ENCODE peak calls at places on chromosomes 5 and 9, in six cellular contexts. One of them, this sample, is unnamed.

GRCh38 chr5:43115968-43116367 is 4.7 kb upstream of the ZNF131 start:
- DNase-seq in activated naive CD4-positive, alpha-beta T cell: no peak
- DNase-seq in tibial artery: no peak
- DNase-seq in fibroblast of the aortic adventitia: no peak
- DNase-seq in left ventricle myocardium inferior: no peak
- DNase-seq in naive B cell: no peak
- DNase-seq in this sample: no peak

GRCh38 chr9:110835404-110835803 is 166.8 kb downstream of the MUSK start:
- DNase-seq in activated naive CD4-positive, alpha-beta T cell: no peak
- DNase-seq in tibial artery: no peak
- DNase-seq in fibroblast of the aortic adventitia: peak
- DNase-seq in left ventricle myocardium inferior: no peak
- DNase-seq in naive B cell: no peak
- DNase-seq in this sample: no peak

GRCh38 chr9:38035873-38036272 is 33.2 kb downstream of the SHB start:
- DNase-seq in activated naive CD4-positive, alpha-beta T cell: no peak
- DNase-seq in tibial artery: no peak
- DNase-seq in fibroblast of the aortic adventitia: peak
- DNase-seq in left ventricle myocardium inferior: no peak
- DNase-seq in naive B cell: no peak
- DNase-seq in this sample: no peak

GRCh38 chr9:22229069-22229468 is 217.6 kb upstream of the DMRTA1 start:
- DNase-seq in activated naive CD4-positive, alpha-beta T cell: no peak
- DNase-seq in tibial artery: no peak
- DNase-seq in fibroblast of the aortic adventitia: no peak
- DNase-seq in left ventricle myocardium inferior: no peak
- DNase-seq in naive B cell: no peak
- DNase-seq in this sample: no peak

GRCh38 chr5:170420809-170421412 is 31.7 kb upstream of the KCNMB1 start:
- DNase-seq in activated naive CD4-positive, alpha-beta T cell: no peak
- DNase-seq in tibial artery: peak
- DNase-seq in fibroblast of the aortic adventitia: peak
- DNase-seq in left ventricle myocardium inferior: peak
- DNase-seq in naive B cell: peak
- DNase-seq in this sample: no peak

GRCh38 chr5:75059887-75060286 is 7.5 kb upstream of the GCNT4 start:
- DNase-seq in activated naive CD4-positive, alpha-beta T cell: no peak
- DNase-seq in tibial artery: no peak
- DNase-seq in fibroblast of the aortic adventitia: no peak
- DNase-seq in left ventricle myocardium inferior: no peak
- DNase-seq in naive B cell: no peak
- DNase-seq in this sample: no peak

GRCh38 chr5:98975223-98975622 is 46.4 kb upstream of the CHD1 start:
- DNase-seq in activated naive CD4-positive, alpha-beta T cell: no peak
- DNase-seq in tibial artery: no peak
- DNase-seq in fibroblast of the aortic adventitia: no peak
- DNase-seq in left ventricle myocardium inferior: no peak
- DNase-seq in naive B cell: no peak
- DNase-seq in this sample: no peak

GRCh38 chr9:127664678-127665507 is 41.9 kb upstream of the CFAP157 start:
- DNase-seq in activated naive CD4-positive, alpha-beta T cell: no peak
- DNase-seq in tibial artery: no peak
- DNase-seq in fibroblast of the aortic adventitia: peak
- DNase-seq in left ventricle myocardium inferior: no peak
- DNase-seq in naive B cell: no peak
- DNase-seq in this sample: no peak

GRCh38 chr5:37825334-37825915 is 14.4 kb downstream of the GDNF start:
- DNase-seq in activated naive CD4-positive, alpha-beta T cell: no peak
- DNase-seq in tibial artery: no peak
- DNase-seq in fibroblast of the aortic adventitia: no peak
- DNase-seq in left ventricle myocardium inferior: no peak
- DNase-seq in naive B cell: no peak
- DNase-seq in this sample: no peak

GRCh38 chr5:150789943-150790611 is 11.5 kb downstream of the SMIM3 start:
- DNase-seq in activated naive CD4-positive, alpha-beta T cell: peak
- DNase-seq in tibial artery: peak
- DNase-seq in fibroblast of the aortic adventitia: peak
- DNase-seq in left ventricle myocardium inferior: no peak
- DNase-seq in naive B cell: no peak
- DNase-seq in this sample: peak

GRCh38 chr9:120707170-120707569 is 7.1 kb downstream of the MEGF9 start:
- DNase-seq in activated naive CD4-positive, alpha-beta T cell: no peak
- DNase-seq in tibial artery: no peak
- DNase-seq in fibroblast of the aortic adventitia: no peak
- DNase-seq in left ventricle myocardium inferior: no peak
- DNase-seq in naive B cell: no peak
- DNase-seq in this sample: no peak

GRCh38 chr9:106069241-106069640 is 374.9 kb downstream of the TMEM38B start:
- DNase-seq in activated naive CD4-positive, alpha-beta T cell: no peak
- DNase-seq in tibial artery: no peak
- DNase-seq in fibroblast of the aortic adventitia: no peak
- DNase-seq in left ventricle myocardium inferior: no peak
- DNase-seq in naive B cell: no peak
- DNase-seq in this sample: no peak

GRCh38 chr5:139911425-139912120 is 116.0 kb downstream of the PSD2 start:
- DNase-seq in activated naive CD4-positive, alpha-beta T cell: no peak
- DNase-seq in tibial artery: no peak
- DNase-seq in fibroblast of the aortic adventitia: no peak
- DNase-seq in left ventricle myocardium inferior: no peak
- DNase-seq in naive B cell: no peak
- DNase-seq in this sample: no peak

GRCh38 chr9:68933434-68934318 is 80.2 kb downstream of the PRKACG start:
- DNase-seq in activated naive CD4-positive, alpha-beta T cell: no peak
- DNase-seq in tibial artery: no peak
- DNase-seq in fibroblast of the aortic adventitia: no peak
- DNase-seq in left ventricle myocardium inferior: no peak
- DNase-seq in naive B cell: no peak
- DNase-seq in this sample: peak

GRCh38 chr9:37324261-37324683 is 98.2 kb upstream of the GRHPR start:
- DNase-seq in activated naive CD4-positive, alpha-beta T cell: no peak
- DNase-seq in tibial artery: no peak
- DNase-seq in fibroblast of the aortic adventitia: no peak
- DNase-seq in left ventricle myocardium inferior: no peak
- DNase-seq in naive B cell: peak
- DNase-seq in this sample: peak

GRCh38 chr9:125932012-125932411 is 184.8 kb downstream of the PBX3 start:
- DNase-seq in activated naive CD4-positive, alpha-beta T cell: no peak
- DNase-seq in tibial artery: peak
- DNase-seq in fibroblast of the aortic adventitia: peak
- DNase-seq in left ventricle myocardium inferior: no peak
- DNase-seq in naive B cell: no peak
- DNase-seq in this sample: no peak

GRCh38 chr9:110875275-110875674 is 163.0 kb downstream of the LPAR1 start:
- DNase-seq in activated naive CD4-positive, alpha-beta T cell: no peak
- DNase-seq in tibial artery: peak
- DNase-seq in fibroblast of the aortic adventitia: no peak
- DNase-seq in left ventricle myocardium inferior: peak
- DNase-seq in naive B cell: no peak
- DNase-seq in this sample: peak

GRCh38 chr5:111153483-111153882 is 61.3 kb downstream of the WDR36 start:
- DNase-seq in activated naive CD4-positive, alpha-beta T cell: no peak
- DNase-seq in tibial artery: no peak
- DNase-seq in fibroblast of the aortic adventitia: no peak
- DNase-seq in left ventricle myocardium inferior: no peak
- DNase-seq in naive B cell: no peak
- DNase-seq in this sample: no peak

GRCh38 chr5:37740331-37741066 is 99.3 kb downstream of the GDNF start:
- DNase-seq in activated naive CD4-positive, alpha-beta T cell: no peak
- DNase-seq in tibial artery: no peak
- DNase-seq in fibroblast of the aortic adventitia: peak
- DNase-seq in left ventricle myocardium inferior: no peak
- DNase-seq in naive B cell: no peak
- DNase-seq in this sample: no peak

GRCh38 chr5:115471674-115472073 is 72.9 kb downstream of the FEM1C start:
- DNase-seq in activated naive CD4-positive, alpha-beta T cell: no peak
- DNase-seq in tibial artery: peak
- DNase-seq in fibroblast of the aortic adventitia: no peak
- DNase-seq in left ventricle myocardium inferior: peak
- DNase-seq in naive B cell: no peak
- DNase-seq in this sample: no peak

GRCh38 chr5:83900307-83900706 is 179.7 kb upstream of the HAPLN1 start:
- DNase-seq in activated naive CD4-positive, alpha-beta T cell: no peak
- DNase-seq in tibial artery: no peak
- DNase-seq in fibroblast of the aortic adventitia: no peak
- DNase-seq in left ventricle myocardium inferior: no peak
- DNase-seq in naive B cell: no peak
- DNase-seq in this sample: no peak

GRCh38 chr5:121819661-121820261 is 31.9 kb upstream of the FTMT start:
- DNase-seq in activated naive CD4-positive, alpha-beta T cell: no peak
- DNase-seq in tibial artery: no peak
- DNase-seq in fibroblast of the aortic adventitia: no peak
- DNase-seq in left ventricle myocardium inferior: no peak
- DNase-seq in naive B cell: no peak
- DNase-seq in this sample: no peak

GRCh38 chr9:114006155-114006550 is 71.9 kb downstream of the AMBP start:
- DNase-seq in activated naive CD4-positive, alpha-beta T cell: no peak
- DNase-seq in tibial artery: no peak
- DNase-seq in fibroblast of the aortic adventitia: no peak
- DNase-seq in left ventricle myocardium inferior: no peak
- DNase-seq in naive B cell: no peak
- DNase-seq in this sample: no peak

GRCh38 chr5:122236270-122236669 is 75.8 kb upstream of the SNCAIP start:
- DNase-seq in activated naive CD4-positive, alpha-beta T cell: no peak
- DNase-seq in tibial artery: no peak
- DNase-seq in fibroblast of the aortic adventitia: no peak
- DNase-seq in left ventricle myocardium inferior: no peak
- DNase-seq in naive B cell: no peak
- DNase-seq in this sample: no peak

GRCh38 chr9:10678010-10678409 is 65.2 kb upstream of the PTPRD start:
- DNase-seq in activated naive CD4-positive, alpha-beta T cell: no peak
- DNase-seq in tibial artery: no peak
- DNase-seq in fibroblast of the aortic adventitia: no peak
- DNase-seq in left ventricle myocardium inferior: no peak
- DNase-seq in naive B cell: no peak
- DNase-seq in this sample: no peak

GRCh38 chr5:5492087-5492933 is 69.8 kb downstream of the ICE1 start:
- DNase-seq in activated naive CD4-positive, alpha-beta T cell: no peak
- DNase-seq in tibial artery: no peak
- DNase-seq in fibroblast of the aortic adventitia: peak
- DNase-seq in left ventricle myocardium inferior: no peak
- DNase-seq in naive B cell: peak
- DNase-seq in this sample: no peak

GRCh38 chr5:131426011-131426410 is 162.2 kb downstream of the CDC42SE2 start:
- DNase-seq in activated naive CD4-positive, alpha-beta T cell: no peak
- DNase-seq in tibial artery: no peak
- DNase-seq in fibroblast of the aortic adventitia: no peak
- DNase-seq in left ventricle myocardium inferior: no peak
- DNase-seq in naive B cell: no peak
- DNase-seq in this sample: no peak

GRCh38 chr5:99605904-99606303 is 677.1 kb upstream of the CHD1 start:
- DNase-seq in activated naive CD4-positive, alpha-beta T cell: no peak
- DNase-seq in tibial artery: no peak
- DNase-seq in fibroblast of the aortic adventitia: no peak
- DNase-seq in left ventricle myocardium inferior: no peak
- DNase-seq in naive B cell: no peak
- DNase-seq in this sample: peak

GRCh38 chr5:80565330-80565729 is 4.8 kb downstream of the ANKRD34B start:
- DNase-seq in activated naive CD4-positive, alpha-beta T cell: no peak
- DNase-seq in tibial artery: no peak
- DNase-seq in fibroblast of the aortic adventitia: no peak
- DNase-seq in left ventricle myocardium inferior: no peak
- DNase-seq in naive B cell: no peak
- DNase-seq in this sample: no peak

GRCh38 chr9:128912270-128912853 is 8.4 kb upstream of the PHYHD1 start:
- DNase-seq in activated naive CD4-positive, alpha-beta T cell: no peak
- DNase-seq in tibial artery: no peak
- DNase-seq in fibroblast of the aortic adventitia: peak
- DNase-seq in left ventricle myocardium inferior: no peak
- DNase-seq in naive B cell: no peak
- DNase-seq in this sample: no peak

GRCh38 chr5:93532370-93532769 is 48.6 kb downstream of the NR2F1-AS1 start:
- DNase-seq in activated naive CD4-positive, alpha-beta T cell: no peak
- DNase-seq in tibial artery: peak
- DNase-seq in fibroblast of the aortic adventitia: peak
- DNase-seq in left ventricle myocardium inferior: peak
- DNase-seq in naive B cell: no peak
- DNase-seq in this sample: no peak

GRCh38 chr9:105103776-105104175 is 140.7 kb upstream of the SLC44A1 start:
- DNase-seq in activated naive CD4-positive, alpha-beta T cell: no peak
- DNase-seq in tibial artery: no peak
- DNase-seq in fibroblast of the aortic adventitia: no peak
- DNase-seq in left ventricle myocardium inferior: no peak
- DNase-seq in naive B cell: no peak
- DNase-seq in this sample: no peak

GRCh38 chr5:54718647-54719046 is 201.1 kb downstream of the SNX18 start:
- DNase-seq in activated naive CD4-positive, alpha-beta T cell: no peak
- DNase-seq in tibial artery: peak
- DNase-seq in fibroblast of the aortic adventitia: peak
- DNase-seq in left ventricle myocardium inferior: peak
- DNase-seq in naive B cell: no peak
- DNase-seq in this sample: no peak

GRCh38 chr5:34570721-34571379 is 85.3 kb upstream of the RAI14 start:
- DNase-seq in activated naive CD4-positive, alpha-beta T cell: no peak
- DNase-seq in tibial artery: no peak
- DNase-seq in fibroblast of the aortic adventitia: peak
- DNase-seq in left ventricle myocardium inferior: no peak
- DNase-seq in naive B cell: no peak
- DNase-seq in this sample: no peak

GRCh38 chr9:108910914-108911313 is 23.0 kb downstream of the ELP1 start:
- DNase-seq in activated naive CD4-positive, alpha-beta T cell: no peak
- DNase-seq in tibial artery: no peak
- DNase-seq in fibroblast of the aortic adventitia: no peak
- DNase-seq in left ventricle myocardium inferior: no peak
- DNase-seq in naive B cell: no peak
- DNase-seq in this sample: no peak

GRCh38 chr9:123954921-123955320 is 25.0 kb upstream of the DENND1A start:
- DNase-seq in activated naive CD4-positive, alpha-beta T cell: no peak
- DNase-seq in tibial artery: no peak
- DNase-seq in fibroblast of the aortic adventitia: peak
- DNase-seq in left ventricle myocardium inferior: no peak
- DNase-seq in naive B cell: no peak
- DNase-seq in this sample: no peak

GRCh38 chr5:59319286-59319685 is 574.2 kb downstream of the PDE4D start:
- DNase-seq in activated naive CD4-positive, alpha-beta T cell: no peak
- DNase-seq in tibial artery: no peak
- DNase-seq in fibroblast of the aortic adventitia: no peak
- DNase-seq in left ventricle myocardium inferior: no peak
- DNase-seq in naive B cell: no peak
- DNase-seq in this sample: no peak